ENCODE peak calls at places on chromosomes 4 and X, in five cellular contexts. Y is neuronal stem cell, W is IMR-90, U is H9, O is mesenchymal stem cell. I is an unnamed sample.

GRCh38 chr4:5459236-5459635 is 249.1 kb downstream of the EVC2 start:
- DNase-seq in Y (no peak), W (no peak), U (no peak), O (no peak), I (no peak)

GRCh38 chr4:78166582-78166981 is 109.5 kb downstream of the FRAS1 start:
- DNase-seq in Y (no peak), W (no peak), U (no peak), O (no peak), I (no peak)

GRCh38 chrX:85504381-85504780 is 124.9 kb upstream of the POF1B start:
- DNase-seq in Y (no peak), W (no peak), U (no peak), O (no peak), I (no peak)

GRCh38 chr4:169222768-169223167 is 48.0 kb downstream of the SH3RF1 start:
- DNase-seq in Y (no peak), W (no peak), U (no peak), O (no peak), I (no peak)

GRCh38 chr4:159401791-159402380 is 299.0 kb downstream of the RAPGEF2 start:
- DNase-seq in Y (no peak), W (peak; percentile 98), U (no peak), O (peak; percentile 96), I (peak; percentile 64)

GRCh38 chr4:61440306-61440705 is 240.2 kb downstream of the ADGRL3 start:
- DNase-seq in Y (no peak), W (no peak), U (no peak), O (no peak), I (no peak)

GRCh38 chr4:87428979-87429378 is 6.6 kb downstream of the NUDT9 start:
- DNase-seq in Y (no peak), W (no peak), U (no peak), O (no peak), I (no peak)

GRCh38 chr4:60241886-60242285 is 958.2 kb upstream of the ADGRL3 start:
- DNase-seq in Y (no peak), W (no peak), U (no peak), O (no peak), I (no peak)

GRCh38 chr4:19888587-19888986 is 363.1 kb upstream of the SLIT2 start:
- DNase-seq in Y (no peak), W (no peak), U (no peak), O (no peak), I (peak; percentile 8)

GRCh38 chr4:88341227-88342192 is 37.1 kb upstream of the HERC6 start:
- DNase-seq in Y (no peak), W (peak; percentile 95), U (no peak), O (peak; percentile 97), I (no peak)

GRCh38 chr4:120291541-120291940 is 224.9 kb upstream of the MAD2L1 start:
- DNase-seq in Y (no peak), W (no peak), U (no peak), O (peak; percentile 7), I (no peak)

GRCh38 chr4:3406431-3406830 is 35.3 kb upstream of the HGFAC start:
- DNase-seq in Y (no peak), W (no peak), U (peak; percentile 12), O (no peak), I (no peak)

GRCh38 chrX:110132450-110133114 is 129.7 kb downstream of the TMEM164 start:
- DNase-seq in Y (no peak), W (peak; percentile 7), U (no peak), O (no peak), I (no peak)

GRCh38 chr4:128844931-128845330 is 35.4 kb downstream of the JADE1 start:
- DNase-seq in Y (no peak), W (no peak), U (no peak), O (no peak), I (no peak)

GRCh38 chr4:80208606-80209005 is 11.3 kb downstream of the PRDM8 start:
- DNase-seq in Y (no peak), W (peak; percentile 35), U (no peak), O (no peak), I (no peak)

GRCh38 chr4:80207172-80207583 is 9.9 kb downstream of the PRDM8 start:
- DNase-seq in Y (no peak), W (no peak), U (peak; percentile 63), O (no peak), I (peak; percentile 43)

GRCh38 chr4:80206111-80206510 is 8.8 kb downstream of the PRDM8 start:
- DNase-seq in Y (no peak), W (no peak), U (no peak), O (no peak), I (no peak)

GRCh38 chr4:80206541-80207171 is 9.4 kb downstream of the PRDM8 start:
- DNase-seq in Y (no peak), W (peak; percentile 60), U (no peak), O (peak; percentile 29), I (peak; percentile 18)

GRCh38 chr4:80207664-80208063 is 10.4 kb downstream of the PRDM8 start:
- DNase-seq in Y (no peak), W (no peak), U (no peak), O (no peak), I (no peak)
- H3K23ac ChIP-seq in Y (peak overlapping the region; percentile 45), W (no peak overlapping the region), U (no peak overlapping the region), O (no peak overlapping the region), I (peak overlapping the region; percentile 71)

GRCh38 chr4:67573193-67573592 is 14.7 kb downstream of the STAP1 start:
- DNase-seq in Y (no peak), W (no peak), U (no peak), O (no peak), I (no peak)

GRCh38 chr4:67568820-67569219 is 10.3 kb downstream of the STAP1 start:
- DNase-seq in Y (no peak), W (peak; percentile 4), U (no peak), O (no peak), I (no peak)

GRCh38 chr4:67566335-67566734 is 7.8 kb downstream of the STAP1 start:
- DNase-seq in Y (no peak), W (no peak), U (no peak), O (no peak), I (no peak)

GRCh38 chr4:67571975-67572374 is 13.4 kb downstream of the STAP1 start:
- DNase-seq in Y (no peak), W (no peak), U (no peak), O (no peak), I (no peak)

DNA sequence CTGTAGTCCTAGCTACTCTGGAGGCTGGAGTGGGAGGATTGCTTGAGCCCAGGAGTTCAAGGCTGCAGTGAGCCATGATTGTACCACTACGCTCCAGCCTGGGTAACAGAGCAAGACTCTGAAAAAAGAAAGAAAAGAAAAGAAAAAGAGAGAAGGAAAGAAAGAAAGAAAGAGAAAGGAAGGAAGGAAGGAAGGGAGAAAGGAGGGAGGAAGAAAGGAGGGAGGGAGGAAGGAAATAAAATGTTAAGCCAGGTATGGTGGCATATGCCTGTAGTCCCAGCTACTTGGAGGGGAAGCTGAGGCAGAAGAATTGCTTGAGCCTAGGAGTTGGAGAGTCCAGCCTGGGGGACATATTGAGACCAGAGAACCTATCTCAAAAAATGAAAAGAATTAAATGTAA is 12.0 kb downstream of the STAP1 start:
- DNase-seq in Y (no peak), W (no peak), U (no peak), O (no peak), I (no peak)
- H3K4me1 ChIP-seq in Y (no peaks in the 10 kb centered on the region), W (no peaks in the 10 kb centered on the region), U (no peaks in the 10 kb centered on the region), O (no peaks in the 10 kb centered on the region), I (no peaks in the 10 kb centered on the region)

GRCh38 chr4:114358901-114359300 is 239.7 kb upstream of the UGT8 start:
- DNase-seq in Y (no peak), W (no peak), U (no peak), O (no peak), I (no peak)
- H3K18ac ChIP-seq in Y (no peak overlapping the region), W (peak overlapping the region; percentile 20), U (no peak overlapping the region), O (no peak overlapping the region), I (no peak overlapping the region)

GRCh38 chr4:41365726-41366125 is 109.0 kb downstream of the UCHL1 start:
- DNase-seq in Y (no peak), W (no peak), U (no peak), O (no peak), I (no peak)

GRCh38 chr4:41366911-41367517 is 110.3 kb downstream of the UCHL1 start:
- DNase-seq in Y (no peak), W (no peak), U (no peak), O (no peak), I (no peak)

GRCh38 chr4:41363384-41363981 is 106.8 kb downstream of the UCHL1 start:
- DNase-seq in Y (no peak), W (no peak), U (peak; percentile 47), O (peak; percentile 53), I (peak; percentile 54)

GRCh38 chr4:41362647-41363383 is 106.1 kb downstream of the UCHL1 start:
- DNase-seq in Y (no peak), W (no peak), U (peak; percentile 83), O (peak; percentile 18), I (peak; percentile 82)

DNA sequence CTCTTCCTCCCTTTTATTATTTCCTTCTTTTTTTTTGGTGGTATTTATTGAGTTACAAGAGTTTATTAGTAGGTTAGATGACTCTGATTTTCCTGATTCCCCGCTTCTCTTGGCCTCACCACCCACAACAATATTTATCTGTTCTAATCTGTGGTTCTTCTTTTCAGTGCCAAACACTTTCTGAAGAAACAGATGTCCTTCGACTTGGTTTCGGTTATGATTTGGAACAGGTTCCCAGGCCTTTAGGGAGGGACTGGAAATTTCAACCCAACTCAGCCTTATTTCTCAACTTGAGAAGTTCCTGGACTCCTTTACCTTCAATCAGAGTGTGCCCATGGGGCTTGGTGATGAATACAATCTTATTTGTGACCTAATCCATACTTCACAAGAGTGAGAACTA is 108.1 kb downstream of the UCHL1 start:
- DNase-seq in Y (no peak), W (no peak), U (no peak), O (peak; percentile 6), I (no peak)
- H3K23ac ChIP-seq in Y (no peak overlapping the region), W (no peak overlapping the region), U (no peak overlapping the region), O (no peak overlapping the region), I (no peak overlapping the region)

I was measured in mesendoderm.